ENCODE peak calls at places on chromosome 13, in five cellular contexts. One of them, this sample, is unnamed.

GRCh38 chr13:23952796-23953195 is 55.5 kb upstream of the C1QTNF9B start:
- DNase-seq in GM12865: no peak
- DNase-seq in Peyer's patch: no peak
- DNase-seq in lung: no peak
- DNase-seq in heart right ventricle: no peak
- DNase-seq in this sample: no peak

GRCh38 chr13:71877280-71877653 is 10.3 kb upstream of the DACH1 start:
- DNase-seq in GM12865: no peak
- DNase-seq in Peyer's patch: no peak
- DNase-seq in lung: no peak
- DNase-seq in heart right ventricle: no peak
- DNase-seq in this sample: no peak

GRCh38 chr13:44765076-44765475 is 188.9 kb upstream of the TSC22D1 start:
- DNase-seq in GM12865: no peak
- DNase-seq in Peyer's patch: peak
- DNase-seq in lung: no peak
- DNase-seq in heart right ventricle: no peak
- DNase-seq in this sample: no peak

GRCh38 chr13:27079421-27079958 is 92.1 kb downstream of the USP12 start:
- DNase-seq in GM12865: no peak
- DNase-seq in Peyer's patch: no peak
- DNase-seq in lung: no peak
- DNase-seq in heart right ventricle: no peak
- DNase-seq in this sample: no peak

GRCh38 chr13:23372264-23372905 is 61.1 kb downstream of the SACS start:
- DNase-seq in GM12865: peak
- DNase-seq in Peyer's patch: no peak
- DNase-seq in lung: no peak
- DNase-seq in heart right ventricle: no peak
- DNase-seq in this sample: no peak

GRCh38 chr13:113205428-113205931 is 3.0 kb downstream of the PCID2 start:
- DNase-seq in GM12865: no peak
- DNase-seq in Peyer's patch: no peak
- DNase-seq in lung: no peak
- DNase-seq in heart right ventricle: no peak
- DNase-seq in this sample: no peak

GRCh38 chr13:20305587-20305986 is 73.5 kb upstream of the GJB6 start:
- DNase-seq in GM12865: no peak
- DNase-seq in Peyer's patch: peak
- DNase-seq in lung: no peak
- DNase-seq in heart right ventricle: no peak
- DNase-seq in this sample: no peak

GRCh38 chr13:47816835-47817234 is 184.2 kb downstream of the SUCLA2 start:
- DNase-seq in GM12865: no peak
- DNase-seq in Peyer's patch: no peak
- DNase-seq in lung: no peak
- DNase-seq in heart right ventricle: no peak
- DNase-seq in this sample: no peak

GRCh38 chr13:80454245-80454644 is 113.3 kb upstream of the SPRY2 start:
- DNase-seq in GM12865: peak
- DNase-seq in Peyer's patch: no peak
- DNase-seq in lung: no peak
- DNase-seq in heart right ventricle: no peak
- DNase-seq in this sample: peak

GRCh38 chr13:21218351-21219043 is 42.0 kb downstream of the MRPL57 start:
- DNase-seq in GM12865: peak
- DNase-seq in Peyer's patch: no peak
- DNase-seq in lung: no peak
- DNase-seq in heart right ventricle: no peak
- DNase-seq in this sample: no peak

GRCh38 chr13:46304546-46304945 is 82.5 kb downstream of the RUBCNL start:
- DNase-seq in GM12865: no peak
- DNase-seq in Peyer's patch: no peak
- DNase-seq in lung: no peak
- DNase-seq in heart right ventricle: no peak
- DNase-seq in this sample: no peak

GRCh38 chr13:33340631-33341030 is 55.1 kb upstream of the STARD13 start:
- DNase-seq in GM12865: no peak
- DNase-seq in Peyer's patch: no peak
- DNase-seq in lung: no peak
- DNase-seq in heart right ventricle: no peak
- DNase-seq in this sample: peak

GRCh38 chr13:67134322-67135129 is 95.6 kb downstream of the PCDH9 start:
- DNase-seq in GM12865: no peak
- DNase-seq in Peyer's patch: no peak
- DNase-seq in lung: no peak
- DNase-seq in heart right ventricle: no peak
- DNase-seq in this sample: no peak

GRCh38 chr13:85313761-85314503 is 485.3 kb downstream of the SLITRK6 start:
- DNase-seq in GM12865: no peak
- DNase-seq in Peyer's patch: no peak
- DNase-seq in lung: no peak
- DNase-seq in heart right ventricle: no peak
- DNase-seq in this sample: peak

GRCh38 chr13:42498521-42498920 is 75.4 kb upstream of the TNFSF11 start:
- DNase-seq in GM12865: peak
- DNase-seq in Peyer's patch: no peak
- DNase-seq in lung: no peak
- DNase-seq in heart right ventricle: no peak
- DNase-seq in this sample: no peak

GRCh38 chr13:89227356-89227755 is 1556.2 kb downstream of the SLITRK5 start:
- DNase-seq in GM12865: no peak
- DNase-seq in Peyer's patch: no peak
- DNase-seq in lung: no peak
- DNase-seq in heart right ventricle: no peak
- DNase-seq in this sample: peak

GRCh38 chr13:100983111-100983510 is 308.5 kb upstream of the TMTC4 start:
- DNase-seq in GM12865: no peak
- DNase-seq in Peyer's patch: no peak
- DNase-seq in lung: no peak
- DNase-seq in heart right ventricle: no peak
- DNase-seq in this sample: no peak

GRCh38 chr13:93218583-93218982 is 8.0 kb upstream of the GPC6 start:
- DNase-seq in GM12865: no peak
- DNase-seq in Peyer's patch: no peak
- DNase-seq in lung: no peak
- DNase-seq in heart right ventricle: no peak
- DNase-seq in this sample: no peak

GRCh38 chr13:51714663-51715168 is 89.2 kb downstream of the DHRS12 start:
- DNase-seq in GM12865: peak
- DNase-seq in Peyer's patch: no peak
- DNase-seq in lung: no peak
- DNase-seq in heart right ventricle: no peak
- DNase-seq in this sample: peak

GRCh38 chr13:75785130-75785529 is 149.0 kb downstream of the LMO7 start:
- DNase-seq in GM12865: no peak
- DNase-seq in Peyer's patch: no peak
- DNase-seq in lung: no peak
- DNase-seq in heart right ventricle: no peak
- DNase-seq in this sample: no peak

GRCh38 chr13:38872693-38873092 is 117.9 kb downstream of the STOML3 start:
- DNase-seq in GM12865: peak
- DNase-seq in Peyer's patch: peak
- DNase-seq in lung: no peak
- DNase-seq in heart right ventricle: peak
- DNase-seq in this sample: peak

GRCh38 chr13:100646030-100646673 is 28.4 kb downstream of the TMTC4 start:
- DNase-seq in GM12865: no peak
- DNase-seq in Peyer's patch: no peak
- DNase-seq in lung: no peak
- DNase-seq in heart right ventricle: no peak
- DNase-seq in this sample: peak

GRCh38 chr13:99380921-99381645 is 73.9 kb upstream of the GPR183 start:
- DNase-seq in GM12865: peak
- DNase-seq in Peyer's patch: peak
- DNase-seq in lung: no peak
- DNase-seq in heart right ventricle: no peak
- DNase-seq in this sample: no peak

GRCh38 chr13:98741741-98742435 is 10.6 kb downstream of the SLC15A1 start:
- DNase-seq in GM12865: no peak
- DNase-seq in Peyer's patch: no peak
- DNase-seq in lung: no peak
- DNase-seq in heart right ventricle: no peak
- DNase-seq in this sample: no peak

DNA sequence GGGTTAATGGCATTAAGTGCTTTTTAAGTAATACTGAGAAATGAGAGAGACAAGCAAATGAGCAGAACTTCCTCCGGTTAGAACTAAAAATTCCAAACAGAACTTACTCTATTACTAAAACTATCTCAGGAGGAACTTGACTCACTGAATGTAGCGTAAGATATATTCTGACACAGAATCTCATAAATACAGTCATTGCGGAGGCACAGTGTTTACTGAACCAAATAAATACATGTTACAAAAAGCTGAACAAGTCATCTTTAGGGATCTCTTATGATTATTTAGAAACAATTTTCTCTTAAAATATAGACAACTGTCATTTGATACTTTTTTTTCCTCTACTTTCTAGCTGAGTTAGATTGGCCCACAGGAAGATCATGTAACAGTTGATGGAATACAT is 283.1 kb downstream of the KLF12 start:
- DNase-seq in GM12865: no peak
- DNase-seq in Peyer's patch: no peak
- DNase-seq in lung: no peak
- DNase-seq in heart right ventricle: no peak
- DNase-seq in this sample: no peak
- H3K4me3 ChIP-seq in GM12865: no peak
- H3K4me3 ChIP-seq in Peyer's patch: no peak
- H3K4me3 ChIP-seq in lung: no peak
- H3K4me3 ChIP-seq in heart right ventricle: no peak
- H3K4me3 ChIP-seq in this sample: no peak

GRCh38 chr13:31160857-31161582 is 684 bp downstream of the HSPH1 start:
- DNase-seq in GM12865: peak
- DNase-seq in Peyer's patch: peak
- DNase-seq in lung: peak
- DNase-seq in heart right ventricle: peak
- DNase-seq in this sample: peak

GRCh38 chr13:31162151-31163008 is 676 bp upstream of the HSPH1 start:
- DNase-seq in GM12865: peak
- DNase-seq in Peyer's patch: peak
- DNase-seq in lung: peak
- DNase-seq in heart right ventricle: peak
- DNase-seq in this sample: peak

GRCh38 chr13:31166591-31166990 is 4.9 kb upstream of the HSPH1 start:
- DNase-seq in GM12865: no peak
- DNase-seq in Peyer's patch: no peak
- DNase-seq in lung: no peak
- DNase-seq in heart right ventricle: no peak
- DNase-seq in this sample: peak

GRCh38 chr13:31159306-31159705 is 2.4 kb downstream of the HSPH1 start:
- DNase-seq in GM12865: no peak
- DNase-seq in Peyer's patch: no peak
- DNase-seq in lung: no peak
- DNase-seq in heart right ventricle: no peak
- DNase-seq in this sample: no peak

DNA sequence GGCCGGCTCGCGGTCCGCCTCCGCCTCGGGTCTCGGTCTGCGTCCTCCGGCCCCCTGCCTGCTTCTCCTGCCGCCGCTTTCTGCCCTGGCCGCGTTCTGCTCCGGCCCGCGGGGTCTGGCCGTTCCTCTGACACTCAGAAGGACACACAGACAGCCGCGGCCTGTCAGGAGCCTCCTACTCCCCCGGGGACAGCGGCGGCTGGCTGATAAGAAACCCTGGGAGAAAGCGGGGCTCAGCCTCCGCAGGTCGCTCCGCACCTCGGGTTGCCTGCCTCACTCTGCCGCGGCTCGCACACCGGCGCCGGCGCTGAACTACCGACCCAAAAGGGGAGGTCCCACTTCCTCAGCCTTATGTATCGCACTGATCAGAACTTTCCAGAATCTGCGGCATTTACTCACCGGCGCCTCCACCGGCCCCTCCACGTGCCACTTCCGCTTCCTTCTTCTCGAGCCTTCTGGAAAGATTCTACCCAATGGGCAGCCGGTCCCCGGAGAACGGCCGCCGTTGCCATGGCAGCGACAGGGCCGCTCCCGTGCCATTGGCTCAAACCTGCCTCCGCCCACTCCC is at the start of gene HSPH1:
- DNase-seq in GM12865: peak
- DNase-seq in Peyer's patch: peak
- DNase-seq in lung: peak
- DNase-seq in heart right ventricle: peak
- DNase-seq in this sample: peak
- TF ChIP-seq CTCF in GM12865: peak
- TF ChIP-seq CTCF in Peyer's patch: peak
- TF ChIP-seq CTCF in lung: no peak
- TF ChIP-seq CTCF in heart right ventricle: no peak
- TF ChIP-seq CTCF in this sample: peak

DNA sequence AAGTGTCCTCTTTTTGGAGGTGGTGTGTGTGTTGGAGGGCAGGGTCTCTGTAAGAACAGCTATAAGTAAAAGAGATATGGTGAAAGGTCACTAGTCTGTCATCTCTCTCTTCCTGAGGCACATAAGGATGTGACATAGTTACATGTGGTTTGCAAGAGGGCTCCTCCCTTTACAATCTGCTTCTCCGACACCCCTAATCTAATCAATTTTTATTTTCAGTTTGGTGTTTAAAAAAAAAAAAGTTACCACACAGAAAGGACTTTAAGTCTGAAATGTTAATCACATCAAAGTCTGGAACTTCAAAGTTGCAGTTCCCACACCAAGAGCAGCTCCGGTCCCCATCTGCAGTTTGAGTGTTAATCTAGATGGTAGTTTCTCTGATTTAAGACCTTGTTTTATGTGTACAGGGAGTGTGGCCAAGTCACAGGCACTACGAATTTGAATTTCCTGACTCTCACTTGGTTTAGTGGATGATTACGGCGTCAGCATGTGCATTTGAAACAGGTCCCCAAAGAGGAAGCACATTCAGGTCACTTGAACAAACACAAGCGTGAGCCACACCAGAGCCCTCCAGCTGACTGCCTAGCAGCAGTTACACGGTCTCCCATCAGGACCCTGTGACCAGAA is 53.1 kb downstream of the FOXO1 start:
- DNase-seq in GM12865: peak
- DNase-seq in Peyer's patch: peak
- DNase-seq in lung: no peak
- DNase-seq in heart right ventricle: no peak
- DNase-seq in this sample: no peak
- H3K4me3 ChIP-seq in GM12865: peak
- H3K4me3 ChIP-seq in Peyer's patch: no peak
- H3K4me3 ChIP-seq in lung: no peak
- H3K4me3 ChIP-seq in heart right ventricle: no peak
- H3K4me3 ChIP-seq in this sample: no peak

GRCh38 chr13:77521194-77521593 is 14.3 kb upstream of the SCEL start:
- DNase-seq in GM12865: no peak
- DNase-seq in Peyer's patch: no peak
- DNase-seq in lung: no peak
- DNase-seq in heart right ventricle: no peak
- DNase-seq in this sample: peak

GRCh38 chr13:77519808-77520207 is 15.7 kb upstream of the SCEL start:
- DNase-seq in GM12865: no peak
- DNase-seq in Peyer's patch: no peak
- DNase-seq in lung: no peak
- DNase-seq in heart right ventricle: no peak
- DNase-seq in this sample: peak

GRCh38 chr13:77522444-77522843 is 13.1 kb upstream of the SCEL start:
- DNase-seq in GM12865: no peak
- DNase-seq in Peyer's patch: no peak
- DNase-seq in lung: no peak
- DNase-seq in heart right ventricle: no peak
- DNase-seq in this sample: peak

GRCh38 chr13:77523386-77523785 is 12.1 kb upstream of the SCEL start:
- DNase-seq in GM12865: no peak
- DNase-seq in Peyer's patch: no peak
- DNase-seq in lung: no peak
- DNase-seq in heart right ventricle: no peak
- DNase-seq in this sample: no peak

GRCh38 chr13:77521595-77522367 is 13.7 kb upstream of the SCEL start:
- DNase-seq in GM12865: no peak
- DNase-seq in Peyer's patch: no peak
- DNase-seq in lung: peak
- DNase-seq in heart right ventricle: no peak
- DNase-seq in this sample: peak
- TF ChIP-seq CTCF in GM12865: no peak
- TF ChIP-seq CTCF in Peyer's patch: no peak
- TF ChIP-seq CTCF in lung: no peak
- TF ChIP-seq CTCF in heart right ventricle: no peak
- TF ChIP-seq CTCF in this sample: peak

This sample was measured in epithelial cell of esophagus.